ENCODE peak calls at places on chromosomes 3 and 15, in six cellular contexts. J is B cell, E is NCI-H774, P is transverse colon, N is NAMALWA, C is anterior cingulate cortex. X is an unnamed sample.
A peak's percentile ranks its signal among the peaks of the same experiment; 100 is the strongest.

GRCh38 chr15:68553994-68554715 is 24.6 kb upstream of the CORO2B start:
- DNase-seq in J (peak; percentile 56), E (peak; percentile 46), P (peak; percentile 65), N (peak; percentile 84), C (peak; percentile 49), X (peak; percentile 82)

GRCh38 chr15:50280271-50280670 is 14.7 kb upstream of the HDC start:
- DNase-seq in J (no peak), E (no peak), P (no peak), N (no peak), C (no peak), X (no peak)

GRCh38 chr3:124246366-124246765 is 254.4 kb upstream of the ROPN1 start:
- DNase-seq in J (no peak), E (no peak), P (no peak), N (no peak), C (no peak), X (peak; percentile 44)

GRCh38 chr3:193762657-193763056 is 169.6 kb downstream of the OPA1 start:
- DNase-seq in J (no peak), E (no peak), P (no peak), N (no peak), C (no peak), X (no peak)

GRCh38 chr3:39350714-39351113 is 21.2 kb downstream of the CCR8 start:
- DNase-seq in J (no peak), E (no peak), P (peak; percentile 30), N (no peak), C (no peak), X (peak; percentile 94)

GRCh38 chr15:43187544-43188155 is 2.4 kb downstream of the CCNDBP1 start:
- DNase-seq in J (no peak), E (no peak), P (no peak), N (peak; percentile 79), C (no peak), X (peak; percentile 85)

GRCh38 chr15:66763186-66764066 is 61.4 kb downstream of the SMAD6 start:
- DNase-seq in J (no peak), E (no peak), P (peak; percentile 75), N (no peak), C (peak; percentile 20), X (no peak)

GRCh38 chr15:51229907-51230328 is 108.5 kb downstream of the CYP19A1 start:
- DNase-seq in J (no peak), E (peak; percentile 12), P (no peak), N (peak; percentile 55), C (no peak), X (peak; percentile 56)

GRCh38 chr15:72271895-72272212 is 500 bp downstream of the PARP6 start:
- DNase-seq in J (no peak), E (no peak), P (no peak), N (peak; percentile 31), C (no peak), X (peak; percentile 38)

GRCh38 chr3:4716731-4717362 is 223.7 kb downstream of the ITPR1 start:
- DNase-seq in J (no peak), E (no peak), P (no peak), N (no peak), C (no peak), X (no peak)

GRCh38 chr15:68610825-68611224 is 32.0 kb downstream of the CORO2B start:
- DNase-seq in J (no peak), E (no peak), P (no peak), N (no peak), C (no peak), X (no peak)

GRCh38 chr3:197354195-197355059 is 56.0 kb upstream of the DLG1 start:
- DNase-seq in J (no peak), E (no peak), P (peak; percentile 49), N (peak; percentile 52), C (peak; percentile 26), X (no peak)

GRCh38 chr3:43858052-43858701 is 167.4 kb downstream of the ABHD5 start:
- DNase-seq in J (no peak), E (no peak), P (no peak), N (no peak), C (no peak), X (no peak)

GRCh38 chr3:184314700-184315505 is 497 bp downstream of the EIF4G1 start:
- DNase-seq in J (peak; percentile 87), E (peak; percentile 72), P (peak; percentile 87), N (peak; percentile 57), C (peak; percentile 69), X (peak; percentile 40)

GRCh38 chr15:78396976-78397375 is 41.0 kb upstream of the IREB2 start:
- DNase-seq in J (no peak), E (no peak), P (peak; percentile 85), N (peak; percentile 12), C (peak; percentile 32), X (peak; percentile 6)

GRCh38 chr3:53806182-53807116 is 39.8 kb downstream of the CHDH start:
- DNase-seq in J (no peak), E (no peak), P (peak; percentile 65), N (no peak), C (no peak), X (no peak)

GRCh38 chr15:63453181-63453905 is 51.0 kb upstream of the USP3 start:
- DNase-seq in J (no peak), E (no peak), P (no peak), N (no peak), C (no peak), X (no peak)

X was measured in OCI-M1.